ENCODE peak calls at places on chromosomes 12 and 14, in five cellular contexts. S is keratinocyte, G is tibial artery, A is left lung, H is IMR-90. U is an unnamed sample. For H3K4me1 and H3K27me3, the result is how much of the 10 kb centered on the place peaks cover.

GRCh38 chr12:27818421-27818918 is 38.4 kb upstream of the MANSC4 start:
- DNase-seq in S (no peak), G (no peak), A (no peak), H (peak), U (no peak)

GRCh38 chr12:106865685-106866084 is 90.0 kb upstream of the TMEM263 start:
- DNase-seq in S (no peak), G (no peak), A (no peak), H (no peak), U (no peak)

GRCh38 chr14:101097109-101097793 is 193.7 kb upstream of the RTL1 start:
- DNase-seq in S (no peak), G (no peak), A (no peak), H (no peak), U (no peak)

GRCh38 chr12:127025545-127025944 is 1241.4 kb upstream of the TMEM132C start:
- DNase-seq in S (no peak), G (no peak), A (no peak), H (no peak), U (no peak)

GRCh38 chr14:105503918-105504692 is 13.1 kb downstream of the TEDC1 start:
- DNase-seq in S (no peak), G (peak), A (peak), H (no peak), U (peak)

GRCh38 chr12:47734725-47735480 is 9.6 kb upstream of the ENDOU start:
- DNase-seq in S (no peak), G (no peak), A (no peak), H (no peak), U (no peak)

GRCh38 chr14:97713023-97713422 is 915.8 kb downstream of the VRK1 start:
- DNase-seq in S (peak), G (no peak), A (no peak), H (no peak), U (no peak)

GRCh38 chr14:104582649-104583048 is 3.1 kb downstream of the C14orf180 start:
- DNase-seq in S (no peak), G (peak), A (no peak), H (no peak), U (no peak)

GRCh38 chr14:105876829-105877228 is 350.4 kb downstream of the TMEM121 start:
- DNase-seq in S (no peak), G (peak), A (peak), H (no peak), U (peak)

GRCh38 chr12:109531411-109531810 is 41.9 kb downstream of the MMAB start:
- DNase-seq in S (no peak), G (no peak), A (no peak), H (no peak), U (no peak)

GRCh38 chr12:73383584-73384229 is 1111.5 kb downstream of the TRHDE start:
- DNase-seq in S (no peak), G (no peak), A (no peak), H (no peak), U (no peak)

GRCh38 chr14:65193891-65194290 is 91.6 kb upstream of the MAX start:
- DNase-seq in S (no peak), G (no peak), A (no peak), H (no peak), U (no peak)

GRCh38 chr14:52703225-52703624 is 3.8 kb upstream of the PSMC6 start:
- DNase-seq in S (peak), G (no peak), A (no peak), H (peak), U (no peak)

GRCh38 chr14:66359500-66359899 is 126.7 kb upstream of the CCDC196 start:
- DNase-seq in S (no peak), G (no peak), A (no peak), H (peak), U (no peak)

GRCh38 chr12:111359914-111360276 is 9.0 kb downstream of the PHETA1 start:
- DNase-seq in S (no peak), G (no peak), A (no peak), H (no peak), U (no peak)

GRCh38 chr12:89245090-89245489 is 107.2 kb downstream of the DUSP6 start:
- DNase-seq in S (no peak), G (no peak), A (no peak), H (peak), U (no peak)

GRCh38 chr14:36824854-36825253 is 163.2 kb downstream of the PAX9 start:
- DNase-seq in S (no peak), G (no peak), A (no peak), H (no peak), U (no peak)

GRCh38 chr12:93823616-93824410 is 146.6 kb downstream of the CRADD start:
- DNase-seq in S (no peak), G (no peak), A (no peak), H (no peak), U (no peak)
- H3K4me1 ChIP-seq in S (under half), G (under half), A (under half), H (under half), U (under half)

DNA sequence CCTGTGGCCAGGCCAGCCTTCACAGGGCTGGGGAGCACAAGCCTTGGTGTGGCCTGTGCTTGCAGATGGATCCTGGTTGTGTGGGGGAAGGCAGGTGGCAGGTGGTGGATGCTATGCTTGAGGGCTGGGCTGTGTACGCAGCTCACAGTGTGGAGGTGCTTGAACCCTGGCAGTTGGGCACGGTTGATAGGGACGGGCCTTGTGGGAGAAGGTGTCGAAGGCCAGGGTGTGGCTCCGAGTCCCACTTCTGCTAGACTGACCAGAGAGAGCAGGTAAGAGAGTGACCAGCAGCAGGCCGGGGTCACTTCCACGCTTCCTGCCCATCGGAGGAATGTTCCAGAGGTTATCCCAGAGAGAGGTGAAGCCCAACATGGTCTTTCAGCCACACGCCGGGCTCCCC is 85.5 kb downstream of the CACNA1C start:
- DNase-seq in S (no peak), G (no peak), A (no peak), H (no peak), U (no peak)
- H3K27ac ChIP-seq in S (no peak), G (peak), A (no peak), H (no peak), U (peak)

GRCh38 chr14:99280852-99281251 is 8.9 kb upstream of the BCL11B start:
- DNase-seq in S (no peak), G (no peak), A (no peak), H (no peak), U (no peak)
- H3K27me3 ChIP-seq in S (under half), G (under half), A (half or more), H (under half), U (under half)

GRCh38 chr12:95319694-95320331 is 102.2 kb downstream of the VEZT start:
- DNase-seq in S (no peak), G (no peak), A (no peak), H (peak), U (no peak)

GRCh38 chr12:95318071-95318545 is 100.5 kb downstream of the VEZT start:
- DNase-seq in S (no peak), G (no peak), A (no peak), H (peak), U (no peak)

GRCh38 chr12:95322335-95322734 is 104.7 kb downstream of the VEZT start:
- DNase-seq in S (no peak), G (no peak), A (no peak), H (peak), U (no peak)

GRCh38 chr12:95323204-95323603 is 105.6 kb downstream of the VEZT start:
- DNase-seq in S (no peak), G (no peak), A (no peak), H (no peak), U (no peak)

DNA sequence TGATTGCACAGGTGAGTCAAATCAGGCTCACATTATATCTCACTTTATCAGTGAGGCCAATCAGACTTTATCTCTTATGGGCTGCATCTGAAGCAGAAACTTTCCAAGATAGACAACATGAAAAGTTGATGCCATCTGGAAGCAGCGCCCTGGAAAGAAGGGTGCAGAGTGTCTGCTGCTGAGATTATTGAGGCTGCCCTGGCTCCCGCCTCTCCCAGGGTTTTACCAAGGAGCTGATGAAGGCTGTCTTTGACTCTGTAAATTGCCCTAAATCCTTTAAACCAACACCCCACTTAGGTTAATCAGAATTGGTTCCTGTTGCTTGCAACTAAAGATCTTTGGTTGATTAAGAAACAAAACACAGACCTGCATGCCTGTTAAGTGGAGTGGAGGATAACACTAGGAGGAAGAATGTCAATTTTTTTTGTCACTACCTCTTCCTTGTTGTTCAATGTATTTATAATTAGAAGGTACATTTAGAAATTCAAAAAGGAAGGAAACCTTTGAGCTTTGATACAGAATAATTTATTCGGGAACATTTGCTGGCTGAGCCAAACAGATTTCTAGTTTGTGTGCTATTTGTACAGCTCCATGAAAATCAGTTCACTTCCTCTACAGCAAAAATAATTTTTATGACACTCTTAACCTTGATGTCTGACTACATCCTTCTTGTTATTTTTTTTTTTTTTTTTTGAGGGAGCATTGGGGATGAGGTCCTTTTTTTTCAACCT is 104.1 kb downstream of the VEZT start:
- DNase-seq in S (no peak), G (no peak), A (no peak), H (no peak), U (no peak)
- H3K4me1 ChIP-seq in S (under half), G (under half), A (under half), H (under half), U (under half)

GRCh38 chr14:98951031-98951430 is 321.0 kb downstream of the BCL11B start:
- DNase-seq in S (no peak), G (no peak), A (no peak), H (no peak), U (no peak)

GRCh38 chr14:98952595-98953325 is 319.2 kb downstream of the BCL11B start:
- DNase-seq in S (no peak), G (no peak), A (no peak), H (no peak), U (no peak)

GRCh38 chr14:98950356-98950895 is 321.6 kb downstream of the BCL11B start:
- DNase-seq in S (no peak), G (no peak), A (no peak), H (no peak), U (no peak)

GRCh38 chr14:98949506-98950135 is 322.4 kb downstream of the BCL11B start:
- DNase-seq in S (no peak), G (no peak), A (no peak), H (no peak), U (no peak)

DNA sequence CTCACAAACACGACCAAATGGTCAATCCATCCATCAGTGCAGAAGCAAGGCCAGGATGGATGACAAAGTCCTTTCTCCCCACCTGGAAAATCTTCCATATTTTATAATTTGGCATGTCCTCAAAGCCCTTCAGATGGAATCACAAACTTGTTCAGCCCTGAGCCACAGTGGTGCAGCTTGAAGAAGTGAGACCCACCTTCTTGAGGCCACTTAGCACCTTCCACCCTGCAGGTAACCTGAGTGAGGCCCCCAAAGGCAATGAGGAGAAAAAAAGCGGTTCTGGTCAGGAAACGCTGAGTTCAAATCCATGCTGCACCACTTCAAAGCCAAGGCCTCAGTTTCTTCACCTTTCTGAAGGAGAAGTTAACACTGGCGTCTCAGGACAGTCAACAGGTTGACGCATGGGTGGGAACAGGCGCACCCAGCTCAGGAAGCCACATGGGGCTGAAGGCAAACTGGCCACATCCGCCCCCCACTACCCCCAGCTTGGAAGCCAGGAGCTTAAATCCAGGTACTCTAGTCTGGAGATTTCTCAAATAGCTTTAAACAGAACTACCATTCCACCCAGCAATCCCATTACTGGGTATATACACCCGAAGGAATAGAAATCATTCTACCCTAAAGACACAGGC is 320.4 kb downstream of the BCL11B start:
- DNase-seq in S (no peak), G (no peak), A (no peak), H (no peak), U (no peak)
- H3K27ac ChIP-seq in S (no peak), G (no peak), A (no peak), H (no peak), U (no peak)

GRCh38 chr12:49334681-49335080 is 2.3 kb downstream of the C1QL4 start:
- DNase-seq in S (no peak), G (no peak), A (no peak), H (no peak), U (no peak)

GRCh38 chr12:49338830-49339463 is 2.0 kb upstream of the C1QL4 start:
- DNase-seq in S (no peak), G (peak), A (no peak), H (no peak), U (no peak)

GRCh38 chr12:49335955-49336644 is 888 bp downstream of the C1QL4 start:
- DNase-seq in S (no peak), G (no peak), A (no peak), H (no peak), U (no peak)

GRCh38 chr12:49335118-49335954 is 1.7 kb downstream of the C1QL4 start:
- DNase-seq in S (no peak), G (no peak), A (no peak), H (no peak), U (peak)

DNA sequence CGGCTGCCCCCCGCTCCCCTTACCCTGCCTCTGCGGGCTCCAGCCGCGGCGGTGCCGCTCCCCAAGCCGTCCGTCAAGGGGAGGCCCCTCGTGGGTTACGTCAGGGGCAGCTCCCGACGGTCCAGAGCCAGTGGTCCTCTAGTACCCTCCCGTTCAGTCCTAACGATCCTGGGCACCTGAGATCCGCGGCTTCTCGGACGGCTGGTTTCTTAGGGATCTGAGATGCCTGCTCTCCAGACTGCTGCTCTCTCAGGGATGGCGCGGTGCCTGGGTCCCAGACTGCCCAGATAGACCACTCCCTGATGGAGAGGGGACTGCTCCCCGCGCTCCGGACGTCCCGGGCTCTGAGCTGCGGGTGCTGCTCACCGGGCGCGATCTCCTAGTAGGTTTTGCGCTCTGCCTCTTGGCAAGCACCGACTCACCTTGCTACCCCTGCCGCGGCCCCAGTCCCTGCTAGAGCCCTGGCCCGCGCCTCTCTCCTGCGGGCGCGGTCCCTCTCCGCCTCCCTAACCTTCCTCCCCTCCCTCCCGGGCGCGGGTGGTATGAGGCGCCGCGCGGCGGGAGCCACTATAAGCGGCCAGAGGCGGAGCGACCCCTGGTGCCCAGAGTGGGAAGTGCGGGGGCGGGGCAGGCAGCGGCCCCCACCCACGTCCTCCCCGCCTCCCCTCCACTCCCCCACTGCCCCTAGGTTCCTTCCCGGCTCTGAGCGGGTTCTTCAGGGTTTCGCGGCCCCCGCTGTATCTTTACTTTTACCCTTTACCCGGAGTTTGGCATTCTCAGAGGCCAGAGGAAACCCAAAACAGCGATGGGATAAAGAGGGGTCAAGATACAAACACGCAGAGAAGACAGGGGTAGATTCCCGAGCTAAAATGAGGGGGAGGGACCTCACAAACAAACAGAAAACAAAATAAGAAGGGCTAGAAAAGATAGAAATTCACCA is at the start of gene C1QL4:
- DNase-seq in S (no peak), G (peak), A (peak), H (peak), U (peak)
- H3K27me3 ChIP-seq in S (under half), G (under half), A (half or more), H (half or more), U (under half)

GRCh38 chr12:52438305-52439301 is 4.4 kb upstream of the KRT75 start:
- DNase-seq in S (no peak), G (no peak), A (no peak), H (no peak), U (no peak)
- H3K4me1 ChIP-seq in S (half or more), G (under half), A (under half), H (under half), U (under half)

DNA sequence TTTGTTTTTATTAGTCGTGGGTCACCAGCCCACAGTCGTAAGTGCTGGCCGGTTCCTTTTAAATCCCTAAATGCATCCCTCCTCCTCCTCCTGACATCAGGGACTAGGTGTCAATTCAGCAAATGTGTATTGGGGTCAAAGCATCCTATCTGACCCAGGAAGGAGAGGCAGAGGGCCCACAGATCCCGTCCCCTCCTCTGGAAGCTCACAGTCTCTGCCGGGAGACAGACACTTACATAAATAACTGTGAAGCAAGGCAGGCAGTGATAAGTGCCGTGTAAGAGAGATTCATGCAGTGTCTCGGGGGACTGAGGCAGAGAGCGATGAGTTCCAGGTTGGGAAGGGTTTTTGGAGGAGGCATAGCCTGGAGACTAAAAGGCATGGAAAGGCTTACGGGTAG is 44.2 kb downstream of the HRK start:
- DNase-seq in S (no peak), G (no peak), A (no peak), H (no peak), U (no peak)
- H3K27ac ChIP-seq in S (no peak), G (no peak), A (no peak), H (no peak), U (no peak)

DNA sequence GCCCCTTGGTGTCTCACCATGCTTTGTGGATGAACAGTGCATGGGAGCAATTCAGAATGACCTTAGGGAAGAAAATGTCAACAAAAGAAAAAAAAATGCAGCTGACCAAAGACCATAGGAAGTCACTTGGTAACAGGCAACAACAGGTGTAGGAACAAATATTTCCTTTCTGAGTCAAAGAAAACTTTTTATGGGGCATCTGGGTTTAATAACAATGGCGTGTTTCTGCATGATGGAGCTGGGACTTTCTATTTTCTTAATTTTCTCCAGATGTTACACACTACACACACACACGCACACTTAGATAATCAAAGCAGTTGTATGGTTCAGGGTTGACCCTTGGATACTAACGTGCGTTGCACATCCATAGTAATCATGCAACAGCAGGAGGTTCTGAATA is 47.9 kb upstream of the NTF3 start:
- DNase-seq in S (no peak), G (no peak), A (no peak), H (no peak), U (no peak)
- H3K27me3 ChIP-seq in S (under half), G (under half), A (under half), H (under half), U (under half)

U was measured in aorta.